ENCODE peak calls at places on chromosome 21, in ten cellular contexts. O, W, E, X, F, T, J, K, S and R are unnamed samples.

GRCh38 chr21:46480466-46480865 is 21.8 kb downstream of the DIP2A start:
- DNase-seq in O (no peak), W (no peak), E (no peak), X (no peak), F (no peak), T (no peak), J (no peak), K (no peak), S (no peak), R (no peak)

GRCh38 chr21:33368124-33368523 is 35.1 kb upstream of the IFNGR2 start:
- DNase-seq in O (no peak), W (no peak), E (no peak), X (peak), F (no peak), T (no peak), J (no peak), K (no peak), S (no peak), R (no peak)

GRCh38 chr21:31351438-31351837 is 7.4 kb upstream of the TIAM1 start:
- DNase-seq in O (peak), W (peak), E (no peak), X (no peak), F (peak), T (peak), J (no peak), K (no peak), S (peak), R (no peak)

GRCh38 chr21:44337941-44338895 is 972 bp downstream of the CFAP410 start:
- DNase-seq in O (peak), W (peak), E (peak), X (peak), F (peak), T (peak), J (peak), K (peak), S (peak), R (no peak)

GRCh38 chr21:44377201-44377921 is 23.9 kb downstream of the TRPM2 start:
- DNase-seq in O (no peak), W (no peak), E (no peak), X (no peak), F (no peak), T (no peak), J (no peak), K (no peak), S (no peak), R (no peak)

GRCh38 chr21:44485254-44485793 is 30.0 kb downstream of the LRRC3 start:
- DNase-seq in O (peak), W (peak), E (no peak), X (no peak), F (peak), T (peak), J (peak), K (peak), S (no peak), R (peak)

GRCh38 chr21:45004059-45004422 is 64.2 kb downstream of the SLX9 start:
- DNase-seq in O (no peak), W (no peak), E (no peak), X (no peak), F (no peak), T (no peak), J (no peak), K (no peak), S (no peak), R (no peak)

GRCh38 chr21:31203371-31204054 is 140.5 kb downstream of the TIAM1 start:
- DNase-seq in O (no peak), W (peak), E (no peak), X (no peak), F (peak), T (peak), J (no peak), K (peak), S (no peak), R (no peak)

GRCh38 chr21:25583370-25584133 is 23.7 kb downstream of the MRPL39 start:
- DNase-seq in O (no peak), W (no peak), E (no peak), X (peak), F (no peak), T (no peak), J (no peak), K (no peak), S (no peak), R (no peak)

GRCh38 chr21:33064623-33064996 is 5.3 kb upstream of the OLIG1 start:
- DNase-seq in O (no peak), W (no peak), E (no peak), X (no peak), F (no peak), T (no peak), J (no peak), K (no peak), S (no peak), R (no peak)

GRCh38 chr21:33682992-33683627 is 40.8 kb downstream of the ITSN1 start:
- DNase-seq in O (peak), W (peak), E (no peak), X (peak), F (peak), T (peak), J (no peak), K (peak), S (no peak), R (no peak)

GRCh38 chr21:46128983-46129571 is 26.3 kb downstream of the FTCD start:
- DNase-seq in O (no peak), W (no peak), E (no peak), X (no peak), F (no peak), T (no peak), J (peak), K (no peak), S (no peak), R (no peak)

GRCh38 chr21:28779914-28780313 is 212.8 kb downstream of the LTN1 start:
- DNase-seq in O (no peak), W (no peak), E (no peak), X (no peak), F (no peak), T (no peak), J (no peak), K (no peak), S (no peak), R (no peak)

GRCh38 chr21:28540514-28540913 is 452.2 kb downstream of the LTN1 start:
- DNase-seq in O (no peak), W (peak), E (no peak), X (no peak), F (peak), T (peak), J (no peak), K (no peak), S (no peak), R (no peak)

GRCh38 chr21:45403825-45404725 is 890 bp upstream of the COL18A1 start:
- DNase-seq in O (peak), W (peak), E (peak), X (no peak), F (peak), T (peak), J (peak), K (no peak), S (no peak), R (no peak)

GRCh38 chr21:46291561-46291960 is 5.4 kb downstream of the YBEY start:
- DNase-seq in O (no peak), W (no peak), E (no peak), X (no peak), F (no peak), T (no peak), J (no peak), K (no peak), S (no peak), R (no peak)

GRCh38 chr21:45538381-45539045 is 3.7 kb downstream of the SLC19A1 start:
- DNase-seq in O (no peak), W (no peak), E (no peak), X (no peak), F (no peak), T (no peak), J (no peak), K (no peak), S (peak), R (no peak)

GRCh38 chr21:39204134-39204533 is 20.9 kb upstream of the PSMG1 start:
- DNase-seq in O (no peak), W (no peak), E (no peak), X (no peak), F (no peak), T (no peak), J (no peak), K (no peak), S (no peak), R (no peak)
- TF ChIP-seq CTCF in O (no peak), W (peak), E (peak), X (peak), F (peak), T (no peak), J (no peak), K (no peak), S (peak), R (no peak)

DNA sequence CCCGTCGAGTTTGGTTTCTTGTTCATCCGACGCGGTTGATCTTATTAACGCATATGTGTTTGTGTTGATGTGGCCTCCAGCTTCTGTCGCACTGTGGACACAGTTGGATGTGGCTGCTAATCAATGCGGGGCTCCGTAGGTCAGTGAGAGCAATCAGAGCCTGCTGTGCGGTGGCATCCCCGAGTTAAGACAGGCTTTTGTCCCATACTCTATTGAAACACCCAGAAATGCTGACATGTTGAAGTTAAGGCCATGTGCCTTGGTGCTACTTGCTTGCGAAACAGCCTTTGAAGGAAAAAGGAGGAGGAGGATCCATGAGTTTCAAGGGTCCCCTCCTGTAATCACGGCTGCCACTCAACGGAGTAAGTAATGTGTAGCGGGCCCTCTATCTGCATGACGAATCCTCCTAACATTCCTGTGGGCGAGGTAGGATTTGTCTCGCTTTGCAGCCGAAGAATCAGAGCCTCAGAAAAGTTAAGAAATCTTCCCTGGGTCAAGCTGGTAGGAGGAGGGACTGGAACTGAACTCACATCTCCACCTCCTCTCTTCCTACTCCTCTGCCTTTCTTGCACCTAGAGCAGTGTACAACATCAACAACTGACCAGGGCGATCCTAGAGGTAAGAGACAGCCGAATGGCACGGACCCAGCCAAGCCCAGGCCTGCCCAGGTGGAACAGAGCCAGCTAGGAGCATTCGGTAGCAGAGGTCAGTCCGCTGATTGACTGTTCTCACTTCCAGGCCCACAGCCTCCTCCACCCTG is 19.5 kb downstream of the PDE9A start:
- DNase-seq in O (peak), W (peak), E (no peak), X (no peak), F (peak), T (no peak), J (no peak), K (no peak), S (no peak), R (no peak)
- TF ChIP-seq CTCF in O (no peak), W (no peak), E (no peak), X (no peak), F (no peak), T (no peak), J (no peak), K (no peak), S (no peak), R (no peak)

GRCh38 chr21:17513214-17514123 is 626 bp downstream of the CXADR start:
- DNase-seq in O (peak), W (no peak), E (no peak), X (peak), F (peak), T (peak), J (peak), K (no peak), S (peak), R (peak)
- TF ChIP-seq CTCF in O (peak), W (no peak), E (no peak), X (no peak), F (no peak), T (no peak), J (no peak), K (no peak), S (no peak), R (peak)

GRCh38 chr21:37000381-37000780 is 6.1 kb upstream of the RIPPLY3 start:
- DNase-seq in O (no peak), W (no peak), E (no peak), X (no peak), F (no peak), T (no peak), J (no peak), K (peak), S (no peak), R (no peak)
- TF ChIP-seq CTCF in O (no peak), W (no peak), E (no peak), X (no peak), F (peak), T (no peak), J (no peak), K (peak), S (no peak), R (peak)

GRCh38 chr21:41706678-41707077 is 60.2 kb downstream of the RIPK4 start:
- DNase-seq in O (peak), W (peak), E (no peak), X (peak), F (no peak), T (peak), J (no peak), K (no peak), S (no peak), R (no peak)

GRCh38 chr21:41707231-41707988 is 59.4 kb downstream of the RIPK4 start:
- DNase-seq in O (peak), W (no peak), E (no peak), X (no peak), F (no peak), T (no peak), J (no peak), K (peak), S (no peak), R (no peak)

GRCh38 chr21:41703857-41704501 is 62.9 kb downstream of the RIPK4 start:
- DNase-seq in O (peak), W (no peak), E (no peak), X (no peak), F (no peak), T (no peak), J (no peak), K (no peak), S (no peak), R (no peak)

GRCh38 chr21:41706263-41706639 is 60.6 kb downstream of the RIPK4 start:
- DNase-seq in O (no peak), W (no peak), E (no peak), X (no peak), F (no peak), T (no peak), J (no peak), K (no peak), S (no peak), R (no peak)

GRCh38 chr21:41705546-41706262 is 61.1 kb downstream of the RIPK4 start:
- DNase-seq in O (no peak), W (no peak), E (no peak), X (no peak), F (no peak), T (no peak), J (no peak), K (no peak), S (no peak), R (no peak)
- TF ChIP-seq CTCF in O (no peak), W (no peak), E (no peak), X (no peak), F (no peak), T (no peak), J (no peak), K (no peak), S (no peak), R (no peak)

DNA sequence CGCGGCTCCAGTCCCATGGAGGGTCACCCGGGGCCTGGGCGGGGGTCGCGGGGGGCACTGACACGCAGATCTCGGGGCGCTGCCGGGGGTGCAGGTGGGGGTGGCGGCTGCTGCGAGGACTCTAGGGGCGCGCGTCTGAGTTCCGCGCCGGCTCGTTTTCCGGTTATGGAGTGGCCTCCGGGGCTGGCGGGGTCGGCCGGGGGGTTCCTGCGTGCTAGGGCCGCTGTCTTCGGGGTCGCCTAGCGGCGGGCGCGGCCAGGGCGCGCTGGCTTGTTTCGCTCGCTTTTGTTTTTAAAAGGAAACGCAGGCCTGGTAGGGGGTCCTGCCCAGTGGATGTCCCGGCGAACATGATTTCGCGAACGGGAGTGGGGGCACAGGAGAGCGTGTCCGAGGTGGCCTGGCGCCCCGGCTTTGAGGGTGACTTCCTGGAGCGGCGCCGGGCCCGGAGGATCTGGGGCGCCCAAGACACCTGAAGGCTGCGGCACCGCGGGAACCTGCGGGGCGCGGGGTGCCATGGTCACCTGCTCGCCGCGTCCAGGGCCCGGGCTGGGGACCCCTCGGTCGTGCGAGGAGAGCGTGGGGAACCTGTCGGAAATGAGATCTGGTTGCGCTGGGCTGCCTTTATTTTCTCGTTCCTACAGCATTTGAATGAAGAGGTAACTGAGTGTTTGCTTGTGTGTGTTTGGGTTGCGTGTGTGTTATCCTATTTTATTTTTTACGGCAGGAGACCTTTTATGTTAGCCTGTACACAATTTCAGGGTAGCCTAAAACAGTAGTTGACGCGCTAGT is 618 bp downstream of the ETS2 start:
- DNase-seq in O (no peak), W (no peak), E (no peak), X (peak), F (no peak), T (peak), J (peak), K (no peak), S (peak), R (no peak)
- TF ChIP-seq CTCF in O (no peak), W (peak), E (peak), X (peak), F (peak), T (no peak), J (no peak), K (no peak), S (no peak), R (no peak)

GRCh38 chr21:15365751-15366392 is 301.1 kb upstream of the NRIP1 start:
- DNase-seq in O (peak), W (no peak), E (no peak), X (no peak), F (no peak), T (no peak), J (no peak), K (no peak), S (no peak), R (no peak)
- TF ChIP-seq CTCF in O (no peak), W (no peak), E (no peak), X (no peak), F (no peak), T (no peak), J (no peak), K (no peak), S (no peak), R (no peak)

GRCh38 chr21:23130308-23130707 is 2132.1 kb downstream of the NCAM2 start:
- DNase-seq in O (no peak), W (no peak), E (no peak), X (no peak), F (no peak), T (no peak), J (no peak), K (no peak), S (no peak), R (no peak)

GRCh38 chr21:23127973-23128372 is 2129.8 kb downstream of the NCAM2 start:
- DNase-seq in O (no peak), W (no peak), E (no peak), X (no peak), F (no peak), T (no peak), J (no peak), K (no peak), S (no peak), R (no peak)

DNA sequence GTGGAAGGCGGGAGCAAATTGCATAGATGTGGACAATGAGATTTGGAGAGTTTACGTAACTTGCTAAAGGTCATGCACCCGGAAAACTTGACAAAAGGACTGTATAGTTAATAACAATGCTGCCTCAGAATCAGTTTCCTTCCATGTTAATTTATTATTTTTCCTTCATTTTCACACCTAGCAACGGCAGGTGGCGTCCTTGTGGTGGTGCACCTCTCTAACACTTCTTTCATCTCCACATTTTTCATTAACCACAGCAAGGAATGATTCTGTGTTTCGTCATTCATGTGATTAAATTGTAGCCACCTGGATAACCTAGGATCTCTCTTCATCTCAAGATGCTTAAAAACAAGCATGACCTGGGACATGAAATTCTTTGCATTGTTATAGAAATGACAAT is 2133.0 kb downstream of the NCAM2 start:
- DNase-seq in O (no peak), W (no peak), E (no peak), X (no peak), F (no peak), T (no peak), J (no peak), K (no peak), S (no peak), R (no peak)
- TF ChIP-seq CTCF in O (peak), W (no peak), E (no peak), X (no peak), F (no peak), T (no peak), J (peak), K (no peak), S (peak), R (peak)